ENCODE peak calls at places on chromosome 19, in five cellular contexts. One of them, this sample, is unnamed.

GRCh38 chr19:37692956-37693660 is 26.5 kb downstream of the ZNF607 start:
- DNase-seq in A549: no peak
- DNase-seq in endothelial cell of umbilical vein: no peak
- DNase-seq in HepG2: peak; percentile 7
- DNase-seq in GM12878: no peak
- DNase-seq in this sample: peak; percentile 23

GRCh38 chr19:18221815-18222725 is 4.2 kb downstream of the PDE4C start:
- DNase-seq in A549: no peak
- DNase-seq in endothelial cell of umbilical vein: no peak
- DNase-seq in HepG2: peak; percentile 31
- DNase-seq in GM12878: no peak
- DNase-seq in this sample: peak; percentile 55

GRCh38 chr19:53157601-53158000 is 1.3 kb downstream of the ZNF347 start:
- DNase-seq in A549: no peak
- DNase-seq in endothelial cell of umbilical vein: no peak
- DNase-seq in HepG2: no peak
- DNase-seq in GM12878: no peak
- DNase-seq in this sample: no peak

GRCh38 chr19:32191921-32192320 is 153.5 kb upstream of the ZNF507 start:
- DNase-seq in A549: no peak
- DNase-seq in endothelial cell of umbilical vein: no peak
- DNase-seq in HepG2: no peak
- DNase-seq in GM12878: no peak
- DNase-seq in this sample: no peak

GRCh38 chr19:6343462-6343861 is 10.1 kb upstream of the ACER1 start:
- DNase-seq in A549: peak; percentile 45
- DNase-seq in endothelial cell of umbilical vein: no peak
- DNase-seq in HepG2: no peak
- DNase-seq in GM12878: no peak
- DNase-seq in this sample: peak; percentile 40

GRCh38 chr19:38209671-38210457 is 14.2 kb downstream of the DPF1 start:
- DNase-seq in A549: no peak
- DNase-seq in endothelial cell of umbilical vein: peak; percentile 40
- DNase-seq in HepG2: no peak
- DNase-seq in GM12878: no peak
- DNase-seq in this sample: no peak

GRCh38 chr19:33376423-33376822 is 2.9 kb downstream of the CEBPG start:
- DNase-seq in A549: peak; percentile 86
- DNase-seq in endothelial cell of umbilical vein: peak; percentile 92
- DNase-seq in HepG2: peak; percentile 45
- DNase-seq in GM12878: no peak
- DNase-seq in this sample: no peak

GRCh38 chr19:54152267-54152666 is 7.3 kb downstream of the LENG1 start:
- DNase-seq in A549: no peak
- DNase-seq in endothelial cell of umbilical vein: no peak
- DNase-seq in HepG2: no peak
- DNase-seq in GM12878: no peak
- DNase-seq in this sample: no peak

GRCh38 chr19:734716-735115 is 16.2 kb upstream of the MISP start:
- DNase-seq in A549: no peak
- DNase-seq in endothelial cell of umbilical vein: no peak
- DNase-seq in HepG2: no peak
- DNase-seq in GM12878: no peak
- DNase-seq in this sample: no peak

GRCh38 chr19:38392707-38393308 is 4.3 kb downstream of the SPRED3 start:
- DNase-seq in A549: peak; percentile 79
- DNase-seq in endothelial cell of umbilical vein: no peak
- DNase-seq in HepG2: peak; percentile 58
- DNase-seq in GM12878: no peak
- DNase-seq in this sample: peak; percentile 68

GRCh38 chr19:18419699-18420460 is 682 bp downstream of the SSBP4 start:
- DNase-seq in A549: no peak
- DNase-seq in endothelial cell of umbilical vein: no peak
- DNase-seq in HepG2: peak; percentile 55
- DNase-seq in GM12878: no peak
- DNase-seq in this sample: peak; percentile 34

GRCh38 chr19:7970716-7971448 is 27.4 kb upstream of the TIMM44 start:
- DNase-seq in A549: peak; percentile 37
- DNase-seq in endothelial cell of umbilical vein: peak; percentile 27
- DNase-seq in HepG2: peak; percentile 47
- DNase-seq in GM12878: no peak
- DNase-seq in this sample: peak; percentile 64

GRCh38 chr19:17718988-17719711 is at the start of gene MAP1S:
- DNase-seq in A549: peak; percentile 47
- DNase-seq in endothelial cell of umbilical vein: peak; percentile 46
- DNase-seq in HepG2: peak; percentile 45
- DNase-seq in GM12878: no peak
- DNase-seq in this sample: peak; percentile 87

GRCh38 chr19:31530781-31531180 is 181.5 kb upstream of the TSHZ3 start:
- DNase-seq in A549: no peak
- DNase-seq in endothelial cell of umbilical vein: no peak
- DNase-seq in HepG2: no peak
- DNase-seq in GM12878: no peak
- DNase-seq in this sample: no peak

GRCh38 chr19:750640-751423 is at the start of gene MISP:
- DNase-seq in A549: peak; percentile 84
- DNase-seq in endothelial cell of umbilical vein: no peak
- DNase-seq in HepG2: no peak
- DNase-seq in GM12878: no peak
- DNase-seq in this sample: no peak

GRCh38 chr19:28289294-28290063 is 923.5 kb downstream of the UQCRFS1 start:
- DNase-seq in A549: no peak
- DNase-seq in endothelial cell of umbilical vein: peak; percentile 37
- DNase-seq in HepG2: no peak
- DNase-seq in GM12878: no peak
- DNase-seq in this sample: no peak

GRCh38 chr19:41546386-41546789 is 29.6 kb upstream of the CEACAM21 start:
- DNase-seq in A549: no peak
- DNase-seq in endothelial cell of umbilical vein: no peak
- DNase-seq in HepG2: no peak
- DNase-seq in GM12878: no peak
- DNase-seq in this sample: no peak

GRCh38 chr19:5534787-5535586 is 32.8 kb downstream of the TINCR start:
- DNase-seq in A549: peak; percentile 59
- DNase-seq in endothelial cell of umbilical vein: no peak
- DNase-seq in HepG2: no peak
- DNase-seq in GM12878: no peak
- DNase-seq in this sample: peak; percentile 49

GRCh38 chr19:40521276-40521675 is 54.5 kb downstream of the SPTBN4 start:
- DNase-seq in A549: peak; percentile 83
- DNase-seq in endothelial cell of umbilical vein: no peak
- DNase-seq in HepG2: peak; percentile 39
- DNase-seq in GM12878: no peak
- DNase-seq in this sample: no peak

GRCh38 chr19:5891938-5892771 is 11.4 kb downstream of the NDUFA11 start:
- DNase-seq in A549: peak; percentile 46
- DNase-seq in endothelial cell of umbilical vein: peak; percentile 33
- DNase-seq in HepG2: no peak
- DNase-seq in GM12878: no peak
- DNase-seq in this sample: peak; percentile 60

GRCh38 chr19:7506385-7507328 is 9.2 kb upstream of the ZNF358 start:
- DNase-seq in A549: peak; percentile 99
- DNase-seq in endothelial cell of umbilical vein: peak; percentile 63
- DNase-seq in HepG2: peak; percentile 52
- DNase-seq in GM12878: no peak
- DNase-seq in this sample: peak; percentile 82

GRCh38 chr19:7665076-7665475 is 3.8 kb upstream of the RETN start:
- DNase-seq in A549: no peak
- DNase-seq in endothelial cell of umbilical vein: no peak
- DNase-seq in HepG2: no peak
- DNase-seq in GM12878: no peak
- DNase-seq in this sample: no peak

GRCh38 chr19:14112051-14112808 is 5.3 kb downstream of the PRKACA start:
- DNase-seq in A549: no peak
- DNase-seq in endothelial cell of umbilical vein: no peak
- DNase-seq in HepG2: no peak
- DNase-seq in GM12878: no peak
- DNase-seq in this sample: no peak

GRCh38 chr19:58394821-58395219 is 636 bp upstream of the RNF225 start:
- DNase-seq in A549: peak; percentile 46
- DNase-seq in endothelial cell of umbilical vein: no peak
- DNase-seq in HepG2: no peak
- DNase-seq in GM12878: no peak
- DNase-seq in this sample: peak; percentile 13

GRCh38 chr19:1860133-1860775 is 3.1 kb downstream of the KLF16 start:
- DNase-seq in A549: peak; percentile 79
- DNase-seq in endothelial cell of umbilical vein: no peak
- DNase-seq in HepG2: peak; percentile 92
- DNase-seq in GM12878: no peak
- DNase-seq in this sample: peak; percentile 71
- TF ChIP-seq MAX in A549: no peak
- TF ChIP-seq MAX in endothelial cell of umbilical vein: no peak
- TF ChIP-seq MAX in HepG2: peak; percentile 26
- TF ChIP-seq MAX in GM12878: no peak
- TF ChIP-seq MAX in this sample: no peak

GRCh38 chr19:3149089-3149488 is 13.3 kb downstream of the GNA15 start:
- DNase-seq in A549: no peak
- DNase-seq in endothelial cell of umbilical vein: no peak
- DNase-seq in HepG2: no peak
- DNase-seq in GM12878: no peak
- DNase-seq in this sample: no peak

GRCh38 chr19:3146677-3147100 is 10.9 kb downstream of the GNA15 start:
- DNase-seq in A549: no peak
- DNase-seq in endothelial cell of umbilical vein: no peak
- DNase-seq in HepG2: peak; percentile 21
- DNase-seq in GM12878: no peak
- DNase-seq in this sample: peak; percentile 70

GRCh38 chr19:3148503-3148902 is 12.7 kb downstream of the GNA15 start:
- DNase-seq in A549: no peak
- DNase-seq in endothelial cell of umbilical vein: no peak
- DNase-seq in HepG2: no peak
- DNase-seq in GM12878: no peak
- DNase-seq in this sample: no peak

GRCh38 chr19:3142938-3143337 is 7.1 kb downstream of the GNA15 start:
- DNase-seq in A549: no peak
- DNase-seq in endothelial cell of umbilical vein: no peak
- DNase-seq in HepG2: no peak
- DNase-seq in GM12878: no peak
- DNase-seq in this sample: no peak

GRCh38 chr19:3145909-3146676 is 10.3 kb downstream of the GNA15 start:
- DNase-seq in A549: no peak
- DNase-seq in endothelial cell of umbilical vein: no peak
- DNase-seq in HepG2: no peak
- DNase-seq in GM12878: no peak
- DNase-seq in this sample: peak; percentile 10
- H3K27ac ChIP-seq in A549: no peak overlapping the region
- H3K27ac ChIP-seq in endothelial cell of umbilical vein: no peak overlapping the region
- H3K27ac ChIP-seq in HepG2: no peak overlapping the region
- H3K27ac ChIP-seq in GM12878: peak overlapping the region; percentile 52
- H3K27ac ChIP-seq in this sample: no peak overlapping the region

DNA sequence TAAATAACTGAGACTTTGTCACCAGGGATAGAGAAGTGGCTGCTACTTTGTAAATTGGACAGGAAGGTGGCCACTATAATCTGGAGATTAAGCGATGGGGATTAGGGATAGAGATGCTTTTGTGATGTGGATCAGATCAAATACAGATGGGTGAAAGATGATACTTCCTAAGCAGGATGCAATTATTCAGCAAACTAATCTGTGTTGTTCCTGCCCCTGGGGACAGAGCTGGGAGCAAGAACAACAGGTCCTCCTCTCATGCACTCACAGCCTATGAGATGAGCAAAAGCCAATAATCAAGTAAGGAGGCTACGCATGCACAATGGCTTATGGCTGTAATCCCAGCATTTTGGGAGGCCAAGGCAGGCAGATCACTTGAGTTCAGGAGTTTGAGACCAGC is 4.6 kb downstream of the RGL3 start:
- DNase-seq in A549: no peak
- DNase-seq in endothelial cell of umbilical vein: no peak
- DNase-seq in HepG2: no peak
- DNase-seq in GM12878: no peak
- DNase-seq in this sample: peak; percentile 4
- TF ChIP-seq MYC in A549: no peak
- TF ChIP-seq MYC in endothelial cell of umbilical vein: no peak
- TF ChIP-seq MYC in HepG2: no peak
- TF ChIP-seq MYC in GM12878: no peak
- TF ChIP-seq MYC in this sample: no peak

GRCh38 chr19:9078651-9079050 is 8.2 kb upstream of the OR1M1 start:
- DNase-seq in A549: no peak
- DNase-seq in endothelial cell of umbilical vein: no peak
- DNase-seq in HepG2: no peak
- DNase-seq in GM12878: no peak
- DNase-seq in this sample: no peak
- TF ChIP-seq MAX in A549: no peak
- TF ChIP-seq MAX in endothelial cell of umbilical vein: no peak
- TF ChIP-seq MAX in HepG2: no peak
- TF ChIP-seq MAX in GM12878: no peak
- TF ChIP-seq MAX in this sample: no peak

DNA sequence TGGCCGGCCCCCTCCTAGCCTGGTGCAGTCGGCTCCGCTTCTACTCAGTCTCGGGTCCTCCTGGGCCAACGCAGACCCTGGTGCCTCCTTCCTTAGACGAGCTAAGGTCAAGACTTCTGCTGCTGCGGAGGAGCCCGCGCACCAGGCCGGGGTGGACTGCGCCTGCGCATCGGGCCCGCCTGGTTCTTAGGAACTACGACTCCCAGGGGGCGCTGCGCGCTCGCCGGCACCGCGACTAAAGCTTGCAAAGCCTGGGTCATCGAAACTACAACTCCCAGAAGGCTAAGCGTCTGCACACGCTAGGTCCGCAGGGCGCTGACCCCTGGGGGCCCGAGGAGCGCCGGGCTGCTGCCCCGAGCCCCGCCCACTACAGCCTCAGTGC is at the start of gene ZNF835:
- DNase-seq in A549: no peak
- DNase-seq in endothelial cell of umbilical vein: no peak
- DNase-seq in HepG2: no peak
- DNase-seq in GM12878: no peak
- DNase-seq in this sample: peak; percentile 4
- H3K27ac ChIP-seq in A549: no peak within 1 kb of the TSS
- H3K27ac ChIP-seq in endothelial cell of umbilical vein: no peak within 1 kb of the TSS
- H3K27ac ChIP-seq in HepG2: no peak within 1 kb of the TSS
- H3K27ac ChIP-seq in GM12878: no peak within 1 kb of the TSS
- H3K27ac ChIP-seq in this sample: no peak within 1 kb of the TSS

GRCh38 chr19:51480590-51480989 is 2.3 kb downstream of the CEACAM18 start:
- DNase-seq in A549: no peak
- DNase-seq in endothelial cell of umbilical vein: no peak
- DNase-seq in HepG2: peak; percentile 20
- DNase-seq in GM12878: no peak
- DNase-seq in this sample: peak; percentile 77
- TF ChIP-seq MYC in A549: no peak
- TF ChIP-seq MYC in endothelial cell of umbilical vein: no peak
- TF ChIP-seq MYC in HepG2: no peak
- TF ChIP-seq MYC in GM12878: no peak
- TF ChIP-seq MYC in this sample: no peak

GRCh38 chr19:1840541-1841115 is 7.7 kb downstream of the REXO1 start:
- DNase-seq in A549: no peak
- DNase-seq in endothelial cell of umbilical vein: peak; percentile 27
- DNase-seq in HepG2: peak; percentile 53
- DNase-seq in GM12878: no peak
- DNase-seq in this sample: peak; percentile 65
- TF ChIP-seq MAX in A549: no peak
- TF ChIP-seq MAX in endothelial cell of umbilical vein: no peak
- TF ChIP-seq MAX in HepG2: no peak
- TF ChIP-seq MAX in GM12878: no peak
- TF ChIP-seq MAX in this sample: no peak